ENCODE peak calls at places on chromosomes 13 and 19, in eight cellular contexts. G is GM23248; C is cardiac muscle cell; J is GM04504; Z is aorta; Y is hypothalamus; E is activated CD8-positive, alpha-beta memory T cell treated with anti-CD3 and anti-CD28 coated beads for 4 hours; B is activated naive CD8-positive, alpha-beta T cell treated with anti-CD3 and anti-CD28 coated beads for 36 hours. S is an unnamed sample.

GRCh38 chr13:110155072-110155471 is 151.9 kb downstream of the COL4A1 start:
- DNase-seq in B (no peak), C (no peak), Y (no peak), J (no peak), G (no peak), Z (no peak), E (no peak), S (no peak)

GRCh38 chr13:84279166-84279565 is 396.9 kb upstream of the SLITRK1 start:
- DNase-seq in C (no peak), B (no peak), Y (no peak), G (no peak), E (no peak), Z (no peak), J (no peak), S (no peak)

GRCh38 chr19:39264306-39265290 is 3.6 kb upstream of the IFNL2 start:
- DNase-seq in E (no peak), Z (no peak), G (peak), C (peak), J (no peak), B (no peak), Y (no peak), S (no peak)

GRCh38 chr13:75749407-75749806 is 113.3 kb downstream of the LMO7 start:
- DNase-seq in C (no peak), Y (no peak), Z (peak), J (no peak), E (no peak), B (no peak), G (peak), S (no peak)

GRCh38 chr19:30330266-30330665 is 41.9 kb upstream of the ZNF536 start:
- DNase-seq in Z (no peak), C (no peak), G (no peak), Y (no peak), E (no peak), J (no peak), B (no peak), S (no peak)

GRCh38 chr19:47172666-47173455 is 42.2 kb downstream of the SAE1 start:
- DNase-seq in C (no peak), Y (no peak), J (no peak), Z (no peak), B (no peak), G (no peak), E (no peak), S (no peak)

GRCh38 chr13:111467111-111467890 is 146.9 kb downstream of the TEX29 start:
- DNase-seq in Y (no peak), J (no peak), B (no peak), C (no peak), E (no peak), G (no peak), Z (no peak), S (no peak)

GRCh38 chr13:33388254-33388998 is 102.9 kb upstream of the STARD13 start:
- DNase-seq in E (no peak), J (no peak), G (peak), C (peak), Y (no peak), Z (no peak), B (no peak), S (no peak)

GRCh38 chr13:27053902-27054595 is 117.6 kb downstream of the USP12 start:
- DNase-seq in C (no peak), E (no peak), J (peak), Y (no peak), G (peak), Z (no peak), B (no peak), S (peak)

GRCh38 chr13:47862841-47863240 is 138.2 kb downstream of the SUCLA2 start:
- DNase-seq in Y (no peak), J (no peak), Z (no peak), E (no peak), C (no peak), B (no peak), G (no peak), S (no peak)

GRCh38 chr19:30593358-30593757 is 221.2 kb downstream of the ZNF536 start:
- DNase-seq in C (no peak), G (no peak), Z (peak), J (no peak), B (no peak), Y (peak), E (no peak), S (no peak)

GRCh38 chr19:36962346-36962745 is 46.2 kb downstream of the ZNF568 start:
- DNase-seq in C (no peak), E (no peak), Z (no peak), B (no peak), J (no peak), Y (no peak), G (no peak), S (no peak)

GRCh38 chr19:2796659-2797266 is 11.5 kb downstream of the THOP1 start:
- DNase-seq in Z (no peak), C (no peak), B (no peak), G (no peak), J (no peak), E (no peak), Y (no peak), S (no peak)

GRCh38 chr19:50720921-50721291 is 1.3 kb upstream of the SHANK1 start:
- DNase-seq in J (peak), Z (no peak), G (peak), C (no peak), Y (no peak), E (no peak), B (no peak), S (no peak)

GRCh38 chr13:45231722-45232121 is 30.9 kb upstream of the KCTD4 start:
- DNase-seq in Z (no peak), Y (no peak), C (no peak), B (no peak), G (peak), J (no peak), E (no peak), S (no peak)

GRCh38 chr13:48976677-48977625 is 1.2 kb downstream of the FNDC3A start:
- DNase-seq in B (no peak), Z (no peak), E (no peak), Y (no peak), C (no peak), G (peak), J (no peak), S (no peak)

GRCh38 chr13:73428137-73428536 is 369.3 kb downstream of the KLF5 start:
- DNase-seq in G (peak), Z (no peak), B (no peak), Y (no peak), J (no peak), E (no peak), C (no peak), S (no peak)

GRCh38 chr13:30292325-30292724 is 15.0 kb downstream of the KATNAL1 start:
- DNase-seq in Z (no peak), Y (no peak), G (no peak), E (no peak), B (no peak), J (no peak), C (no peak), S (no peak)

GRCh38 chr13:41694902-41695301 is 237.6 kb downstream of the RGCC start:
- DNase-seq in Y (no peak), Z (peak), B (no peak), C (peak), E (no peak), G (peak), J (peak), S (peak)

GRCh38 chr13:40445557-40445990 is 220.9 kb downstream of the FOXO1 start:
- DNase-seq in E (no peak), G (no peak), J (no peak), C (no peak), B (peak), Z (peak), Y (no peak), S (no peak)

GRCh38 chr19:41225238-41226052 is 6.4 kb downstream of the AXL start:
- DNase-seq in Z (peak), J (peak), B (peak), E (peak), Y (no peak), G (peak), C (peak), S (peak)

GRCh38 chr13:30463820-30464495 is 1.8 kb downstream of the HMGB1 start:
- DNase-seq in B (peak), C (peak), G (peak), Z (peak), Y (peak), J (peak), E (peak), S (no peak)

GRCh38 chr13:93991569-93991968 is 487.9 kb downstream of the DCT start:
- DNase-seq in B (no peak), C (no peak), Z (no peak), G (no peak), E (no peak), Y (no peak), J (no peak), S (no peak)

GRCh38 chr13:109436841-109437240 is 349.5 kb downstream of the IRS2 start:
- DNase-seq in Z (no peak), G (no peak), B (no peak), E (no peak), C (no peak), J (no peak), Y (no peak), S (no peak)

GRCh38 chr13:30673669-30674521 is 56.2 kb downstream of the USPL1 start:
- DNase-seq in J (peak), G (peak), Z (peak), C (peak), Y (peak), E (peak), B (peak), S (peak)

S was measured in HTR-8/SVneo.